ENCODE peak calls at places on chromosomes 4 and X, in nine cellular contexts. U is Peyer's patch, C is K562, P is gastrocnemius medialis, T is ovary, X is A549, F is suprapubic skin, W is transverse colon, A is body of pancreas. Q is an unnamed sample.

GRCh38 chrX:25427873-25428555 is 412.2 kb upstream of the ARX start:
- DNase-seq in P (no peak), W (no peak), T (no peak), A (no peak), X (no peak), U (no peak), F (no peak), C (no peak), Q (no peak)

GRCh38 chr4:56728512-56728911 is 47.4 kb upstream of the HOPX start:
- DNase-seq in P (peak; percentile 59), C (peak; percentile 18), A (peak; percentile 76), T (peak; percentile 20), F (peak; percentile 73), W (peak; percentile 91), X (peak; percentile 11), U (peak; percentile 74), Q (peak; percentile 92)

GRCh38 chr4:122576261-122577188 is 44.3 kb downstream of the IL21 start:
- DNase-seq in T (no peak), X (peak; percentile 35), C (peak; percentile 55), U (no peak), F (no peak), A (no peak), P (no peak), W (no peak), Q (peak; percentile 58)

GRCh38 chrX:57156397-57157049 is 19.3 kb upstream of the SPIN2A start:
- DNase-seq in C (peak; percentile 23), W (peak; percentile 53), X (peak; percentile 51), U (peak; percentile 50), F (no peak), T (no peak), A (peak; percentile 17), P (no peak), Q (peak; percentile 40)

GRCh38 chr4:114208747-114209146 is 229.3 kb upstream of the ARSJ start:
- DNase-seq in U (no peak), A (no peak), W (no peak), P (no peak), T (no peak), C (no peak), X (peak; percentile 1), F (no peak), Q (peak; percentile 46)

GRCh38 chrX:136147320-136147901 is at the start of gene FHL1:
- DNase-seq in X (no peak), P (peak; percentile 30), T (peak; percentile 63), U (peak; percentile 58), F (peak; percentile 75), A (peak; percentile 30), W (peak; percentile 69), C (peak; percentile 65), Q (peak; percentile 12)

GRCh38 chr4:48909697-48910096 is 3.1 kb upstream of the OCIAD2 start:
- DNase-seq in P (no peak), X (peak; percentile 82), F (no peak), A (peak; percentile 14), U (no peak), W (peak; percentile 22), T (no peak), C (peak; percentile 28), Q (peak; percentile 99)

GRCh38 chr4:23135792-23136645 is 443.3 kb downstream of the GBA3 start:
- DNase-seq in A (peak; percentile 21), W (no peak), C (peak; percentile 21), F (no peak), P (no peak), T (no peak), X (peak; percentile 46), U (no peak), Q (peak; percentile 41)

GRCh38 chrX:149120459-149120858 is 384.6 kb downstream of the IDS start:
- DNase-seq in U (no peak), A (no peak), T (no peak), X (no peak), C (no peak), F (no peak), W (no peak), P (no peak), Q (no peak)

GRCh38 chrX:96181571-96181970 is 503.1 kb upstream of the DIAPH2 start:
- DNase-seq in A (no peak), U (no peak), X (no peak), F (no peak), W (no peak), T (no peak), C (no peak), P (no peak), Q (no peak)

GRCh38 chr4:140152760-140153418 is 1.1 kb downstream of the MAML3 start:
- DNase-seq in T (peak; percentile 70), F (peak; percentile 78), W (peak; percentile 61), A (peak; percentile 75), U (peak; percentile 80), P (peak; percentile 27), X (no peak), C (peak; percentile 17), Q (peak; percentile 44)

GRCh38 chr4:140152015-140152703 is 1.8 kb downstream of the MAML3 start:
- DNase-seq in X (no peak), F (peak; percentile 85), A (peak; percentile 80), U (peak; percentile 90), C (peak; percentile 72), T (peak; percentile 84), P (peak; percentile 43), W (peak; percentile 83), Q (no peak)

GRCh38 chr4:140154572-140154891 is 548 bp upstream of the MAML3 start:
- DNase-seq in F (no peak), W (no peak), C (no peak), U (no peak), T (no peak), P (no peak), A (no peak), X (no peak), Q (no peak)

GRCh38 chr4:140153419-140153743 is 603 bp downstream of the MAML3 start:
- DNase-seq in A (no peak), F (no peak), U (no peak), T (no peak), X (no peak), P (no peak), C (no peak), W (no peak), Q (no peak)

GRCh38 chr4:140153744-140154571 is at the start of gene MAML3:
- DNase-seq in T (peak; percentile 95), U (peak; percentile 96), W (peak; percentile 95), A (peak; percentile 97), F (peak; percentile 96), X (peak; percentile 98), C (peak; percentile 77), P (peak; percentile 93), Q (peak; percentile 96)
- TF ChIP-seq POLR2A in T (peak; percentile 78), U (peak; percentile 73), W (peak; percentile 90), A (peak; percentile 90), F (no peak), X (peak; percentile 51), C (peak; percentile 36), P (peak; percentile 84), Q (peak; percentile 62)

DNA sequence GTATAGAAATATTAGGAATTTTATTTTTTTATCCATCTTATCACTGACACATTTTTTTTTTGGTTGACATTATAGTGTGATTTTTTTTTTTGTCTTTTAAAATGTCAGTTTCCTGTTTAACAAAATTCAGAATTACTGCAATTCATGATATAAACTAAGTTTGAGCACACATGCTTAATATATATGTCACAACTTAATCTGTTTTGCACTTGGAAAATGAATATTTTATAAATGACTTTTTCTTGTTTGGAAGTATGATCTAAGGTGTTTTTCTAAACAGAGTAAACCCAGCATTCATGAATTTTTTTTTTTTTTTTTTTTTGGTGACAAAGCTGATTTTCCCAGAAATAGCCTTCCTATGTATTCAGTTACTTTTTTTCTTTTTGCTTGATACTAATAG is 2.4 kb downstream of the SMARCA5 start:
- DNase-seq in U (no peak), C (no peak), X (no peak), F (no peak), T (no peak), W (no peak), A (no peak), P (no peak), Q (no peak)
- H3K4me1 ChIP-seq in U (peaks cover 5% of the 10 kb centered on the region), C (peaks cover 8% of the 10 kb centered on the region), X (peaks cover 25% of the 10 kb centered on the region), F (peaks cover 37% of the 10 kb centered on the region), T (peaks cover 3% of the 10 kb centered on the region), W (peaks cover 20% of the 10 kb centered on the region), A (peaks cover 52% of the 10 kb centered on the region), P (peaks cover 50% of the 10 kb centered on the region), Q (no peaks in the 10 kb centered on the region)

DNA sequence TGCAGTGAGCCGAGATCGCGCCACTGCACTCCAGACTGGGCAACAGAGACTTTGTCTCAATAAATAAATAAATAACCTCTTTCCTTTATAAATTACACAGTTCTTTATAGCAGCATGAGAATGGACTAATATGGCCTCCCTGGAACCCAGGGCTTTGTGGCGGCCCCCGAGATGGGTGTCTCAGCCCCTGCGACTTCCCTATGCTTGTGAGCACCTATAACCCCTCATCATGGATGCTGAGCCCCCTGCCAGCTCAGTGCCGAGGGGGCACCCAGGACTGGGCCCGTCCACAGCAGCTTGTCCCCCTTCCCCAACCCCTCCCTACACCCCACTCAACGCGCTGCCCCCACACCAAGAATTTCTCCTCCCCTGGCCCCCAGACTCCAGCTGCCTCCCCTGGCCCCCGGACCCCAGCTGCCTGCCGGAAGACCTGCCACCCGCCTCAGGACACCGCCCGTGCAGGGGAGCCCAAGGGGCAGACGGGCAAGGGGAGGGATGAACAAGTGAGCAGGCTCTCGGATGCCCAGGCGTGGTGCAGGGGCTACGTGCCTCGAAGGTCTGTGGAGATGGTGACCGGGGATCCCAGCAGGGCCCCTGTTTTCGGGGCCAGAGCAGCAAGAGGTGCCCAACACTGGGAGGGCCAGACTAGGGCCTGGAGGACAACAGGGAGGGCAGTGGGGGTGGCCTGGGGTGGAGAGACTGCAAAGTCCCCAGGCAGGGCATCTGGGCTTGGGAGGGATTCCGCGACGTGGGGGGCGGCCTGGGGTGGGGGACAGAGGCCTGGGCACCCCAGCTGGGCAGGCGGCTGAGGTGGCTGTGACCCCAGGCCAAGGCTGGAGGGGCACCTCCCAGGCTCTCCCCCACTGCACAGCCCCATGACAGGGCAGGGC is 74.0 kb downstream of the FAM53A start:
- DNase-seq in W (no peak), T (no peak), C (no peak), A (no peak), F (peak; percentile 26), X (no peak), P (no peak), U (no peak), Q (no peak)
- TF ChIP-seq POLR2A in W (no peak), T (no peak), C (no peak), A (no peak), F (no peak), X (no peak), P (no peak), U (no peak), Q (no peak)

GRCh38 chr4:78734451-78735003 is 41.6 kb upstream of the BMP2K start:
- DNase-seq in W (no peak), T (no peak), C (no peak), U (no peak), P (no peak), A (no peak), X (no peak), F (no peak), Q (no peak)
- H3K4me1 ChIP-seq in W (no peaks in the 10 kb centered on the region), T (no peaks in the 10 kb centered on the region), C (peaks cover 71% of the 10 kb centered on the region), U (no peaks in the 10 kb centered on the region), P (no peaks in the 10 kb centered on the region), A (no peaks in the 10 kb centered on the region), X (no peaks in the 10 kb centered on the region), F (no peaks in the 10 kb centered on the region), Q (no peaks in the 10 kb centered on the region)